ENCODE peak calls at places on chromosomes 12 and 14, in five cellular contexts. One of them, this sample, is unnamed.

GRCh38 chr14:49594347-49595089 is 4.2 kb upstream of the LRR1 start:
- DNase-seq in activated naive CD4-positive, alpha-beta T cell treated with anti-CD3 and anti-CD28 coated beads for 36 hours: no peak
- DNase-seq in AML-193: no peak
- DNase-seq in NCI-H1417: no peak
- DNase-seq in hippocampal formation: no peak
- DNase-seq in this sample: no peak

GRCh38 chr14:22375321-22375930 is 213.6 kb downstream of the DAD1 start:
- DNase-seq in activated naive CD4-positive, alpha-beta T cell treated with anti-CD3 and anti-CD28 coated beads for 36 hours: no peak
- DNase-seq in AML-193: peak; percentile 73
- DNase-seq in NCI-H1417: peak; percentile 79
- DNase-seq in hippocampal formation: peak; percentile 67
- DNase-seq in this sample: no peak

GRCh38 chr12:30792648-30793499 is 38.1 kb upstream of the CAPRIN2 start:
- DNase-seq in activated naive CD4-positive, alpha-beta T cell treated with anti-CD3 and anti-CD28 coated beads for 36 hours: no peak
- DNase-seq in AML-193: no peak
- DNase-seq in NCI-H1417: no peak
- DNase-seq in hippocampal formation: no peak
- DNase-seq in this sample: no peak

GRCh38 chr14:54640480-54640879 is 73.6 kb downstream of the SAMD4A start:
- DNase-seq in activated naive CD4-positive, alpha-beta T cell treated with anti-CD3 and anti-CD28 coated beads for 36 hours: no peak
- DNase-seq in AML-193: no peak
- DNase-seq in NCI-H1417: no peak
- DNase-seq in hippocampal formation: no peak
- DNase-seq in this sample: no peak

GRCh38 chr14:61609143-61609851 is 86.0 kb upstream of the HIF1A start:
- DNase-seq in activated naive CD4-positive, alpha-beta T cell treated with anti-CD3 and anti-CD28 coated beads for 36 hours: no peak
- DNase-seq in AML-193: no peak
- DNase-seq in NCI-H1417: peak; percentile 78
- DNase-seq in hippocampal formation: peak; percentile 46
- DNase-seq in this sample: no peak

GRCh38 chr12:24561411-24561871 is 387.5 kb downstream of the BCAT1 start:
- DNase-seq in activated naive CD4-positive, alpha-beta T cell treated with anti-CD3 and anti-CD28 coated beads for 36 hours: no peak
- DNase-seq in AML-193: no peak
- DNase-seq in NCI-H1417: peak; percentile 65
- DNase-seq in hippocampal formation: no peak
- DNase-seq in this sample: no peak

GRCh38 chr14:50542941-50543418 is 10.6 kb upstream of the MAP4K5 start:
- DNase-seq in activated naive CD4-positive, alpha-beta T cell treated with anti-CD3 and anti-CD28 coated beads for 36 hours: peak; percentile 54
- DNase-seq in AML-193: peak; percentile 54
- DNase-seq in NCI-H1417: peak; percentile 92
- DNase-seq in hippocampal formation: peak; percentile 55
- DNase-seq in this sample: peak; percentile 20

GRCh38 chr14:24332094-24332983 is 2.5 kb downstream of the ADCY4 start:
- DNase-seq in activated naive CD4-positive, alpha-beta T cell treated with anti-CD3 and anti-CD28 coated beads for 36 hours: peak; percentile 91
- DNase-seq in AML-193: peak; percentile 77
- DNase-seq in NCI-H1417: peak; percentile 92
- DNase-seq in hippocampal formation: peak; percentile 47
- DNase-seq in this sample: peak; percentile 89